ENCODE peak calls at places on chromosome 10, in five cellular contexts. One of them, this sample, is unnamed.

GRCh38 chr10:3056280-3057037 is 10.9 kb upstream of the PFKP start:
- DNase-seq in activated CD8-positive, alpha-beta memory T cell treated with anti-CD3 and anti-CD28 coated beads for 4 hours: no peak
- DNase-seq in activated CD8-positive, alpha-beta T cell treated with anti-CD3 and anti-CD28 coated beads for 36 hours: no peak
- DNase-seq in DMS153: no peak
- DNase-seq in activated naive CD4-positive, alpha-beta T cell: no peak
- DNase-seq in this sample: no peak

GRCh38 chr10:101720606-101721230 is 25.7 kb upstream of the FBXW4 start:
- DNase-seq in DMS153: no peak
- DNase-seq in activated naive CD4-positive, alpha-beta T cell: no peak
- DNase-seq in activated CD8-positive, alpha-beta memory T cell treated with anti-CD3 and anti-CD28 coated beads for 4 hours: no peak
- DNase-seq in activated CD8-positive, alpha-beta T cell treated with anti-CD3 and anti-CD28 coated beads for 36 hours: no peak
- DNase-seq in this sample: no peak

GRCh38 chr10:113171662-113172061 is 221.6 kb downstream of the TCF7L2 start:
- DNase-seq in activated naive CD4-positive, alpha-beta T cell: no peak
- DNase-seq in DMS153: no peak
- DNase-seq in activated CD8-positive, alpha-beta T cell treated with anti-CD3 and anti-CD28 coated beads for 36 hours: no peak
- DNase-seq in activated CD8-positive, alpha-beta memory T cell treated with anti-CD3 and anti-CD28 coated beads for 4 hours: no peak
- DNase-seq in this sample: no peak

GRCh38 chr10:13839430-13839986 is 252.7 kb downstream of the PRPF18 start:
- DNase-seq in activated naive CD4-positive, alpha-beta T cell: no peak
- DNase-seq in activated CD8-positive, alpha-beta T cell treated with anti-CD3 and anti-CD28 coated beads for 36 hours: no peak
- DNase-seq in DMS153: no peak
- DNase-seq in activated CD8-positive, alpha-beta memory T cell treated with anti-CD3 and anti-CD28 coated beads for 4 hours: no peak
- DNase-seq in this sample: no peak

GRCh38 chr10:96618648-96619047 is 31.8 kb upstream of the TM9SF3 start:
- DNase-seq in activated CD8-positive, alpha-beta memory T cell treated with anti-CD3 and anti-CD28 coated beads for 4 hours: no peak
- DNase-seq in activated naive CD4-positive, alpha-beta T cell: no peak
- DNase-seq in DMS153: no peak
- DNase-seq in activated CD8-positive, alpha-beta T cell treated with anti-CD3 and anti-CD28 coated beads for 36 hours: no peak
- DNase-seq in this sample: no peak

GRCh38 chr10:44809652-44810051 is 101.5 kb upstream of the TMEM72 start:
- DNase-seq in DMS153: no peak
- DNase-seq in activated CD8-positive, alpha-beta memory T cell treated with anti-CD3 and anti-CD28 coated beads for 4 hours: no peak
- DNase-seq in activated naive CD4-positive, alpha-beta T cell: no peak
- DNase-seq in activated CD8-positive, alpha-beta T cell treated with anti-CD3 and anti-CD28 coated beads for 36 hours: no peak
- DNase-seq in this sample: no peak

GRCh38 chr10:20767028-20767427 is 130.1 kb downstream of the NEBL start:
- DNase-seq in activated naive CD4-positive, alpha-beta T cell: no peak
- DNase-seq in activated CD8-positive, alpha-beta memory T cell treated with anti-CD3 and anti-CD28 coated beads for 4 hours: no peak
- DNase-seq in activated CD8-positive, alpha-beta T cell treated with anti-CD3 and anti-CD28 coated beads for 36 hours: no peak
- DNase-seq in DMS153: no peak
- DNase-seq in this sample: no peak

GRCh38 chr10:130360826-130361311 is 224.7 kb downstream of the GLRX3 start:
- DNase-seq in DMS153: peak; percentile 57
- DNase-seq in activated CD8-positive, alpha-beta memory T cell treated with anti-CD3 and anti-CD28 coated beads for 4 hours: no peak
- DNase-seq in activated CD8-positive, alpha-beta T cell treated with anti-CD3 and anti-CD28 coated beads for 36 hours: no peak
- DNase-seq in activated naive CD4-positive, alpha-beta T cell: no peak
- DNase-seq in this sample: no peak

GRCh38 chr10:117413928-117414618 is 38.8 kb upstream of the PDZD8 start:
- DNase-seq in activated CD8-positive, alpha-beta memory T cell treated with anti-CD3 and anti-CD28 coated beads for 4 hours: no peak
- DNase-seq in activated naive CD4-positive, alpha-beta T cell: no peak
- DNase-seq in DMS153: no peak
- DNase-seq in activated CD8-positive, alpha-beta T cell treated with anti-CD3 and anti-CD28 coated beads for 36 hours: no peak
- DNase-seq in this sample: no peak

GRCh38 chr10:29732918-29733317 is 98.1 kb upstream of the SVIL start:
- DNase-seq in activated naive CD4-positive, alpha-beta T cell: no peak
- DNase-seq in activated CD8-positive, alpha-beta T cell treated with anti-CD3 and anti-CD28 coated beads for 36 hours: no peak
- DNase-seq in activated CD8-positive, alpha-beta memory T cell treated with anti-CD3 and anti-CD28 coated beads for 4 hours: no peak
- DNase-seq in DMS153: no peak
- DNase-seq in this sample: no peak

GRCh38 chr10:72124984-72125383 is 36.6 kb upstream of the SPOCK2 start:
- DNase-seq in activated CD8-positive, alpha-beta memory T cell treated with anti-CD3 and anti-CD28 coated beads for 4 hours: no peak
- DNase-seq in activated CD8-positive, alpha-beta T cell treated with anti-CD3 and anti-CD28 coated beads for 36 hours: no peak
- DNase-seq in DMS153: no peak
- DNase-seq in activated naive CD4-positive, alpha-beta T cell: no peak
- DNase-seq in this sample: no peak

GRCh38 chr10:23375366-23375765 is 30.8 kb upstream of the C10orf67 start:
- DNase-seq in DMS153: no peak
- DNase-seq in activated naive CD4-positive, alpha-beta T cell: no peak
- DNase-seq in activated CD8-positive, alpha-beta memory T cell treated with anti-CD3 and anti-CD28 coated beads for 4 hours: no peak
- DNase-seq in activated CD8-positive, alpha-beta T cell treated with anti-CD3 and anti-CD28 coated beads for 36 hours: no peak
- DNase-seq in this sample: no peak

GRCh38 chr10:124524991-124525653 is 63.5 kb downstream of the LHPP start:
- DNase-seq in DMS153: no peak
- DNase-seq in activated CD8-positive, alpha-beta memory T cell treated with anti-CD3 and anti-CD28 coated beads for 4 hours: no peak
- DNase-seq in activated naive CD4-positive, alpha-beta T cell: no peak
- DNase-seq in activated CD8-positive, alpha-beta T cell treated with anti-CD3 and anti-CD28 coated beads for 36 hours: no peak
- DNase-seq in this sample: no peak

GRCh38 chr10:112713411-112713810 is 236.6 kb upstream of the TCF7L2 start:
- DNase-seq in activated CD8-positive, alpha-beta T cell treated with anti-CD3 and anti-CD28 coated beads for 36 hours: no peak
- DNase-seq in activated CD8-positive, alpha-beta memory T cell treated with anti-CD3 and anti-CD28 coated beads for 4 hours: no peak
- DNase-seq in DMS153: no peak
- DNase-seq in activated naive CD4-positive, alpha-beta T cell: no peak
- DNase-seq in this sample: no peak

GRCh38 chr10:44377651-44378310 is 7.1 kb downstream of the CXCL12 start:
- DNase-seq in DMS153: no peak
- DNase-seq in activated CD8-positive, alpha-beta memory T cell treated with anti-CD3 and anti-CD28 coated beads for 4 hours: no peak
- DNase-seq in activated naive CD4-positive, alpha-beta T cell: no peak
- DNase-seq in activated CD8-positive, alpha-beta T cell treated with anti-CD3 and anti-CD28 coated beads for 36 hours: no peak
- DNase-seq in this sample: no peak

GRCh38 chr10:30736685-30737232 is 107.2 kb upstream of the LYZL2 start:
- DNase-seq in DMS153: no peak
- DNase-seq in activated naive CD4-positive, alpha-beta T cell: no peak
- DNase-seq in activated CD8-positive, alpha-beta memory T cell treated with anti-CD3 and anti-CD28 coated beads for 4 hours: no peak
- DNase-seq in activated CD8-positive, alpha-beta T cell treated with anti-CD3 and anti-CD28 coated beads for 36 hours: peak; percentile 71
- DNase-seq in this sample: no peak

GRCh38 chr10:123645016-123645415 is 21.1 kb upstream of the GPR26 start:
- DNase-seq in DMS153: no peak
- DNase-seq in activated CD8-positive, alpha-beta T cell treated with anti-CD3 and anti-CD28 coated beads for 36 hours: no peak
- DNase-seq in activated naive CD4-positive, alpha-beta T cell: no peak
- DNase-seq in activated CD8-positive, alpha-beta memory T cell treated with anti-CD3 and anti-CD28 coated beads for 4 hours: no peak
- DNase-seq in this sample: no peak

GRCh38 chr10:38070501-38070900 is 23.6 kb upstream of the ZNF37A start:
- DNase-seq in activated CD8-positive, alpha-beta T cell treated with anti-CD3 and anti-CD28 coated beads for 36 hours: no peak
- DNase-seq in activated naive CD4-positive, alpha-beta T cell: no peak
- DNase-seq in activated CD8-positive, alpha-beta memory T cell treated with anti-CD3 and anti-CD28 coated beads for 4 hours: no peak
- DNase-seq in DMS153: no peak
- DNase-seq in this sample: no peak

GRCh38 chr10:25843551-25844170 is 90.4 kb upstream of the MYO3A start:
- DNase-seq in DMS153: no peak
- DNase-seq in activated CD8-positive, alpha-beta T cell treated with anti-CD3 and anti-CD28 coated beads for 36 hours: no peak
- DNase-seq in activated naive CD4-positive, alpha-beta T cell: no peak
- DNase-seq in activated CD8-positive, alpha-beta memory T cell treated with anti-CD3 and anti-CD28 coated beads for 4 hours: no peak
- DNase-seq in this sample: no peak

GRCh38 chr10:29102233-29102632 is 186.6 kb upstream of the LYZL1 start:
- DNase-seq in DMS153: no peak
- DNase-seq in activated CD8-positive, alpha-beta T cell treated with anti-CD3 and anti-CD28 coated beads for 36 hours: no peak
- DNase-seq in activated naive CD4-positive, alpha-beta T cell: no peak
- DNase-seq in activated CD8-positive, alpha-beta memory T cell treated with anti-CD3 and anti-CD28 coated beads for 4 hours: no peak
- DNase-seq in this sample: no peak

GRCh38 chr10:75175046-75175445 is 35.5 kb upstream of the VDAC2 start:
- DNase-seq in activated CD8-positive, alpha-beta T cell treated with anti-CD3 and anti-CD28 coated beads for 36 hours: no peak
- DNase-seq in DMS153: no peak
- DNase-seq in activated CD8-positive, alpha-beta memory T cell treated with anti-CD3 and anti-CD28 coated beads for 4 hours: no peak
- DNase-seq in activated naive CD4-positive, alpha-beta T cell: no peak
- DNase-seq in this sample: no peak

GRCh38 chr10:132721725-132722124 is 64.2 kb downstream of the NKX6-2 start:
- DNase-seq in DMS153: no peak
- DNase-seq in activated CD8-positive, alpha-beta memory T cell treated with anti-CD3 and anti-CD28 coated beads for 4 hours: no peak
- DNase-seq in activated naive CD4-positive, alpha-beta T cell: no peak
- DNase-seq in activated CD8-positive, alpha-beta T cell treated with anti-CD3 and anti-CD28 coated beads for 36 hours: no peak
- DNase-seq in this sample: no peak

GRCh38 chr10:72320676-72321247 is 34.0 kb downstream of the DNAJB12 start:
- DNase-seq in activated CD8-positive, alpha-beta memory T cell treated with anti-CD3 and anti-CD28 coated beads for 4 hours: no peak
- DNase-seq in activated CD8-positive, alpha-beta T cell treated with anti-CD3 and anti-CD28 coated beads for 36 hours: peak; percentile 88
- DNase-seq in activated naive CD4-positive, alpha-beta T cell: no peak
- DNase-seq in DMS153: peak; percentile 91
- DNase-seq in this sample: peak; percentile 72

GRCh38 chr10:89926736-89927135 is 225.3 kb downstream of the KIF20B start:
- DNase-seq in activated naive CD4-positive, alpha-beta T cell: no peak
- DNase-seq in DMS153: no peak
- DNase-seq in activated CD8-positive, alpha-beta T cell treated with anti-CD3 and anti-CD28 coated beads for 36 hours: no peak
- DNase-seq in activated CD8-positive, alpha-beta memory T cell treated with anti-CD3 and anti-CD28 coated beads for 4 hours: no peak
- DNase-seq in this sample: no peak

GRCh38 chr10:121519901-121520500 is 78.2 kb downstream of the FGFR2 start:
- DNase-seq in DMS153: no peak
- DNase-seq in activated CD8-positive, alpha-beta memory T cell treated with anti-CD3 and anti-CD28 coated beads for 4 hours: no peak
- DNase-seq in activated naive CD4-positive, alpha-beta T cell: no peak
- DNase-seq in activated CD8-positive, alpha-beta T cell treated with anti-CD3 and anti-CD28 coated beads for 36 hours: no peak
- DNase-seq in this sample: no peak

GRCh38 chr10:99993994-99994689 is 15.6 kb downstream of the DNMBP start:
- DNase-seq in activated CD8-positive, alpha-beta T cell treated with anti-CD3 and anti-CD28 coated beads for 36 hours: peak; percentile 90
- DNase-seq in DMS153: no peak
- DNase-seq in activated CD8-positive, alpha-beta memory T cell treated with anti-CD3 and anti-CD28 coated beads for 4 hours: peak; percentile 43
- DNase-seq in activated naive CD4-positive, alpha-beta T cell: peak; percentile 6
- DNase-seq in this sample: peak; percentile 65

GRCh38 chr10:43754569-43755260 is 106.0 kb upstream of the ZNF32 start:
- DNase-seq in activated naive CD4-positive, alpha-beta T cell: no peak
- DNase-seq in activated CD8-positive, alpha-beta memory T cell treated with anti-CD3 and anti-CD28 coated beads for 4 hours: no peak
- DNase-seq in activated CD8-positive, alpha-beta T cell treated with anti-CD3 and anti-CD28 coated beads for 36 hours: no peak
- DNase-seq in DMS153: no peak
- DNase-seq in this sample: no peak

GRCh38 chr10:132577350-132578005 is 39.9 kb downstream of the INPP5A start:
- DNase-seq in DMS153: no peak
- DNase-seq in activated CD8-positive, alpha-beta T cell treated with anti-CD3 and anti-CD28 coated beads for 36 hours: no peak
- DNase-seq in activated CD8-positive, alpha-beta memory T cell treated with anti-CD3 and anti-CD28 coated beads for 4 hours: no peak
- DNase-seq in activated naive CD4-positive, alpha-beta T cell: no peak
- DNase-seq in this sample: no peak

GRCh38 chr10:16902606-16903005 is 85.4 kb upstream of the RSU1 start:
- DNase-seq in activated CD8-positive, alpha-beta memory T cell treated with anti-CD3 and anti-CD28 coated beads for 4 hours: no peak
- DNase-seq in activated CD8-positive, alpha-beta T cell treated with anti-CD3 and anti-CD28 coated beads for 36 hours: peak; percentile 48
- DNase-seq in DMS153: no peak
- DNase-seq in activated naive CD4-positive, alpha-beta T cell: no peak
- DNase-seq in this sample: no peak

GRCh38 chr10:102782698-102783540 is 39.2 kb downstream of the WBP1L start:
- DNase-seq in activated naive CD4-positive, alpha-beta T cell: no peak
- DNase-seq in activated CD8-positive, alpha-beta memory T cell treated with anti-CD3 and anti-CD28 coated beads for 4 hours: no peak
- DNase-seq in activated CD8-positive, alpha-beta T cell treated with anti-CD3 and anti-CD28 coated beads for 36 hours: no peak
- DNase-seq in DMS153: no peak
- DNase-seq in this sample: no peak

GRCh38 chr10:24432478-24433416 is 223.8 kb downstream of the KIAA1217 start:
- DNase-seq in activated CD8-positive, alpha-beta T cell treated with anti-CD3 and anti-CD28 coated beads for 36 hours: no peak
- DNase-seq in activated naive CD4-positive, alpha-beta T cell: no peak
- DNase-seq in activated CD8-positive, alpha-beta memory T cell treated with anti-CD3 and anti-CD28 coated beads for 4 hours: no peak
- DNase-seq in DMS153: no peak
- DNase-seq in this sample: no peak